ENCODE peak calls at places on chromosomes 13 and 19, in six cellular contexts. L is GM06990, P is dorsolateral prefrontal cortex, F is epithelial cell of esophagus, Z is IMR-90, C is tibial artery. S is an unnamed sample.

GRCh38 chr13:19862511-19863313 is 737 bp downstream of the ZMYM5 start:
- DNase-seq in F (peak), Z (peak), L (peak), C (peak), P (no peak), S (peak)

GRCh38 chr19:7292352-7292949 is 1.8 kb downstream of the INSR start:
- DNase-seq in Z (no peak), C (no peak), L (no peak), F (no peak), P (no peak), S (no peak)

GRCh38 chr13:27790523-27790922 is 1.8 kb upstream of the GSX1 start:
- DNase-seq in Z (no peak), F (no peak), C (no peak), P (no peak), L (no peak), S (no peak)

GRCh38 chr13:41025518-41025917 is 6.4 kb upstream of the ELF1 start:
- DNase-seq in L (no peak), Z (no peak), F (no peak), P (no peak), C (no peak), S (no peak)

GRCh38 chr13:51469790-51470189 is 17.0 kb upstream of the INTS6 start:
- DNase-seq in F (no peak), C (no peak), L (no peak), Z (no peak), P (no peak), S (no peak)

GRCh38 chr13:110206170-110206569 is 100.8 kb downstream of the COL4A1 start:
- DNase-seq in C (no peak), L (no peak), Z (no peak), P (no peak), F (no peak), S (no peak)

GRCh38 chr19:38478273-38478971 is 44.9 kb downstream of the RYR1 start:
- DNase-seq in Z (no peak), C (no peak), L (no peak), P (no peak), F (no peak), S (no peak)

GRCh38 chr13:40692946-40693345 is 26.5 kb upstream of the FOXO1 start:
- DNase-seq in F (no peak), C (no peak), P (no peak), Z (no peak), L (no peak), S (no peak)

GRCh38 chr19:28019901-28020300 is 1193.0 kb downstream of the UQCRFS1 start:
- DNase-seq in P (no peak), F (no peak), Z (no peak), L (no peak), C (no peak), S (no peak)

GRCh38 chr19:55703790-55704215 is 28.8 kb downstream of the EPN1 start:
- DNase-seq in C (peak), F (peak), P (peak), Z (no peak), L (no peak), S (peak)

GRCh38 chr13:27619711-27620376 is 485 bp downstream of the LNX2 start:
- DNase-seq in F (no peak), Z (peak), P (no peak), L (no peak), C (peak), S (no peak)

GRCh38 chr13:76754414-76754813 is 131.8 kb downstream of the KCTD12 start:
- DNase-seq in P (no peak), F (peak), C (no peak), L (no peak), Z (peak), S (no peak)

S was measured in nucleus accumbens.